ENCODE peak calls at places on chromosomes 3 and 15, in five cellular contexts. J is A549, V is HepG2, C is GM12878, L is K562. R is an unnamed sample.

GRCh38 chr3:190435618-190436017 is 14.1 kb downstream of the TMEM207 start:
- DNase-seq in J (no peak), V (no peak), C (no peak), L (no peak), R (peak)

GRCh38 chr3:32177702-32178198 is 60.7 kb upstream of the CMTM8 start:
- DNase-seq in J (peak), V (peak), C (no peak), L (peak), R (peak)

GRCh38 chr3:63352008-63352279 is 73.8 kb downstream of the SYNPR start:
- DNase-seq in J (no peak), V (no peak), C (no peak), L (no peak), R (no peak)

GRCh38 chr3:62044874-62045273 is 328.5 kb downstream of the FEZF2 start:
- DNase-seq in J (no peak), V (no peak), C (no peak), L (no peak), R (no peak)

GRCh38 chr15:28907338-28907961 is 21.7 kb downstream of the APBA2 start:
- DNase-seq in J (no peak), V (no peak), C (no peak), L (no peak), R (no peak)

GRCh38 chr3:37770336-37770735 is 91.3 kb upstream of the CTDSPL start:
- DNase-seq in J (no peak), V (no peak), C (no peak), L (no peak), R (no peak)

GRCh38 chr3:52403271-52403841 is 41.5 kb downstream of the SEMA3G start:
- DNase-seq in J (no peak), V (no peak), C (no peak), L (no peak), R (no peak)

GRCh38 chr3:188262913-188263683 is 109.1 kb downstream of the LPP start:
- DNase-seq in J (peak), V (peak), C (no peak), L (no peak), R (peak)

GRCh38 chr3:187968883-187969580 is 184.9 kb upstream of the LPP start:
- DNase-seq in J (no peak), V (peak), C (no peak), L (no peak), R (peak)

GRCh38 chr3:169122407-169122806 is 541.1 kb downstream of the MECOM start:
- DNase-seq in J (no peak), V (no peak), C (no peak), L (no peak), R (no peak)

GRCh38 chr3:192802957-192803899 is 75.9 kb upstream of the FGF12 start:
- DNase-seq in J (peak), V (peak), C (no peak), L (peak), R (peak)

GRCh38 chr15:58378241-58379085 is 53.3 kb upstream of the LIPC start:
- DNase-seq in J (no peak), V (no peak), C (no peak), L (no peak), R (peak)
- TF ChIP-seq SMC3 in J (no peak), V (no peak), C (no peak), L (no peak), R (no peak)

GRCh38 chr15:89912674-89913396 is at the start of gene ARPIN:
- DNase-seq in J (peak), V (peak), C (no peak), L (no peak), R (peak)
- TF ChIP-seq BHLHE40 in J (no peak), V (no peak), C (no peak), L (no peak), R (no peak)

GRCh38 chr15:23422946-23423708 is 23.9 kb downstream of the GOLGA6L2 start:
- DNase-seq in J (peak), V (peak), C (no peak), L (no peak), R (no peak)
- TF ChIP-seq SMC3 in J (no peak), V (no peak), C (no peak), L (no peak), R (no peak)

GRCh38 chr15:44193651-44194396 is 1.2 kb downstream of the FRMD5 start:
- DNase-seq in J (no peak), V (no peak), C (no peak), L (no peak), R (peak)
- TF ChIP-seq BHLHE40 in J (no peak), V (no peak), C (no peak), L (no peak), R (no peak)

GRCh38 chr3:4930501-4930900 is 48.7 kb upstream of the BHLHE40 start:
- DNase-seq in J (no peak), V (no peak), C (no peak), L (no peak), R (no peak)
- TF ChIP-seq SMC3 in J (no peak), V (no peak), C (no peak), L (no peak), R (no peak)

GRCh38 chr3:84184937-84185336 is 773.9 kb upstream of the CADM2 start:
- DNase-seq in J (no peak), V (no peak), C (no peak), L (no peak), R (no peak)
- TF ChIP-seq BHLHE40 in J (no peak), V (no peak), C (no peak), L (no peak), R (no peak)

GRCh38 chr15:96463376-96463775 is 132.9 kb downstream of the NR2F2 start:
- DNase-seq in J (no peak), V (no peak), C (no peak), L (no peak), R (no peak)

GRCh38 chr15:96466548-96466947 is 136.0 kb downstream of the NR2F2 start:
- DNase-seq in J (no peak), V (no peak), C (no peak), L (no peak), R (no peak)

GRCh38 chr15:96457852-96458251 is 127.4 kb downstream of the NR2F2 start:
- DNase-seq in J (no peak), V (no peak), C (no peak), L (no peak), R (peak)

GRCh38 chr15:96460106-96460505 is 129.6 kb downstream of the NR2F2 start:
- DNase-seq in J (no peak), V (no peak), C (no peak), L (no peak), R (no peak)

DNA sequence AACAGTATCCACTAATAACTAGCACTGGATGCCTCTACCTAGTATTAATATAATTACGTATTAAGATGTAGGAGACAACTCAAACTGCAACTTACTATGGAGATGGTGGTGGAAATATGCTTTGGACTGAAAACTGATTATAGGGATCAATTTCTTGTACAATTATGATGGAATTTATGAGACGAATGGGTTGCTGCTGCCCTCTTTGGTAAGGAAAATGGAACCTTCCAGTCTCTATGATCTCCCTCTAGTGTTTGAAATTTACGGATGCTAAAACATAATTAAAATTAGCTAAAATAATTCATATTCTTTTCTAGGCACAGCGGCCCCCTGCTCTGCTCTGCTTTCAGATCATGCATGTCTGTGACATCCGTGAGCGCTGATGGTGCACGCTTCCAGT is 132.3 kb downstream of the NR2F2 start:
- DNase-seq in J (no peak), V (no peak), C (no peak), L (no peak), R (peak)
- TF ChIP-seq SMC3 in J (no peak), V (no peak), C (no peak), L (no peak), R (peak)

GRCh38 chr3:7517979-7518378 is 657.1 kb downstream of the GRM7 start:
- DNase-seq in J (no peak), V (no peak), C (no peak), L (no peak), R (no peak)

GRCh38 chr3:7520593-7520992 is 659.7 kb downstream of the GRM7 start:
- DNase-seq in J (no peak), V (no peak), C (no peak), L (no peak), R (no peak)

GRCh38 chr3:7518471-7518870 is 657.6 kb downstream of the GRM7 start:
- DNase-seq in J (no peak), V (no peak), C (no peak), L (no peak), R (no peak)

GRCh38 chr3:7520059-7520458 is 659.1 kb downstream of the GRM7 start:
- DNase-seq in J (no peak), V (no peak), C (no peak), L (no peak), R (no peak)
- TF ChIP-seq BHLHE40 in J (no peak), V (no peak), C (no peak), L (no peak), R (no peak)

DNA sequence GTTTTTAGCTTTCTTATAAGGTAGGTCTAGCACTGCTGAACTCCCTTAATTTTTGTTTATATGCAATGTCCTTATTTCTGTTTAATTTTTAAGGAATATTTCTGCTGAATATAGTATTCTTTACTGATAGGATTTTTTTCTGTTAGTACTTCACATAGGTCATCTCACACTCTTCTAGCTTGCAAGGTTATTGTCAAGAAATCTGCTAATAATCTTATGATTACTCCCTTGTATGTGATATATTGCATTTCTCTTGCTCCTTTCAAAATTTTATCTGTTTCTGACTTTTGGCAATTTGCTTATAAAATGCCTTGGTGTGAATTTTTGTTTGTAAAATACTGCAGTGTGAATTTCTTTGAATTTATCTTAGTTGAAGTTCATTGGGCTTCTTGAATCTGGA is 298.4 kb downstream of the GAP43 start:
- DNase-seq in J (no peak), V (no peak), C (no peak), L (no peak), R (no peak)
- TF ChIP-seq SMC3 in J (no peak), V (no peak), C (no peak), L (no peak), R (no peak)